ENCODE peak calls at places on chromosomes 3 and 15, in four cellular contexts. A is WTC11, M is HepG2, P is K562. U is an unnamed sample.

GRCh38 chr3:187263270-187263669 is 28.3 kb downstream of the MASP1 start:
- DNase-seq in A (no peak), P (no peak), M (no peak), U (no peak)

GRCh38 chr3:125231895-125232294 is 19.3 kb upstream of the SLC12A8 start:
- DNase-seq in M (no peak), A (no peak), P (no peak), U (no peak)

GRCh38 chr15:90106522-90107117 is 4.4 kb upstream of the IDH2 start:
- DNase-seq in A (no peak), M (no peak), P (no peak), U (peak; percentile 71)

GRCh38 chr3:78878011-78878410 is 889.8 kb downstream of the ROBO1 start:
- DNase-seq in P (no peak), A (no peak), M (no peak), U (no peak)

GRCh38 chr3:129316121-129317013 is 37.7 kb downstream of the HMCES start:
- DNase-seq in A (peak; percentile 82), M (peak; percentile 68), P (peak; percentile 74), U (peak; percentile 94)

GRCh38 chr3:63908081-63908736 is 4.0 kb downstream of the SCAANT1 start:
- DNase-seq in P (no peak), A (no peak), M (peak; percentile 10), U (peak; percentile 18)

GRCh38 chr15:90044191-90044590 is 43.1 kb downstream of the ZNF710 start:
- DNase-seq in P (no peak), M (no peak), A (no peak), U (no peak)

GRCh38 chr3:183701744-183702143 is 4.1 kb downstream of the YEATS2 start:
- DNase-seq in M (no peak), P (no peak), A (no peak), U (no peak)

GRCh38 chr3:121809249-121809648 is 25.6 kb downstream of the IQCB1 start:
- DNase-seq in A (no peak), M (no peak), P (no peak), U (no peak)

GRCh38 chr3:151835751-151836550 is 22.0 kb downstream of the AADAC start:
- DNase-seq in P (no peak), M (no peak), A (no peak), U (no peak)

GRCh38 chr15:75215107-75216004 is 13.7 kb downstream of the C15orf39 start:
- DNase-seq in M (no peak), A (no peak), P (no peak), U (no peak)

GRCh38 chr3:8709287-8709686 is 24.3 kb upstream of the CAV3 start:
- DNase-seq in P (no peak), A (no peak), M (no peak), U (no peak)

GRCh38 chr3:8713901-8714759 is 19.5 kb upstream of the CAV3 start:
- DNase-seq in P (peak; percentile 70), M (peak; percentile 13), A (peak; percentile 72), U (no peak)

GRCh38 chr3:8712045-8712870 is 21.3 kb upstream of the CAV3 start:
- DNase-seq in A (no peak), P (no peak), M (no peak), U (no peak)

GRCh38 chr3:8709801-8710524 is 23.6 kb upstream of the CAV3 start:
- DNase-seq in P (no peak), A (no peak), M (peak; percentile 10), U (no peak)

DNA sequence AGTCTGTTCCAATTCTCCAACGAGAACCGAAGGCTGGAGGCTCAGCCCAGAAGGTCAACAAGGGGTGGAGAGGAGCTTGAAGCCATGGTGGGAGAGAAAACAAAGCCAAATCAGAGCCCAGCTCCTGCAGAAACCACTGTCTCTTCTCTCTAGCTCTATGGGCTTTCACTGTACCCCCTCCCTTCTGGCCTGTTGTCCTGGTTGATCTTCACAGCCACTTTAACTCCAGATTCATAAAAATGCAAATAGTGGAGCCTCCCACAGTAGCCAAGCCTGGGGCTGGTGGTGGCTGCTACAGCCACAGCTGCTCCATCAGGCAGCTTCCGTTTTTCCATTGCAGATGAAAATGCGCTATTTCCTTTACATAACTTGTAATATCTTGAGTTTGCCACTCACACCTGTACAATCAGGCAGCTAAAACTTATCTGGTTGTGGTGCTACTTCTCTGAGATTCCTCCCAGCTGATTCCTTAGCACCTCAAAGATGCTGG is 20.7 kb upstream of the CAV3 start:
- DNase-seq in M (no peak), A (no peak), P (no peak), U (no peak)
- TF ChIP-seq FOXJ3 in M (no peak), A (no peak), P (no peak), U (no peak)

GRCh38 chr15:34434627-34435305 is 2.8 kb downstream of the GOLGA8A start:
- DNase-seq in A (no peak), M (no peak), P (no peak), U (no peak)

GRCh38 chr15:34435658-34436057 is 1.9 kb downstream of the GOLGA8A start:
- DNase-seq in M (no peak), P (no peak), A (no peak), U (no peak)

GRCh38 chr15:34436126-34436955 is 1.3 kb downstream of the GOLGA8A start:
- DNase-seq in P (peak; percentile 18), M (no peak), A (peak; percentile 13), U (peak; percentile 42)

GRCh38 chr15:34437687-34438086 is at the start of gene GOLGA8A:
- DNase-seq in A (peak; percentile 49), M (peak; percentile 26), P (peak; percentile 88), U (peak; percentile 85)

GRCh38 chr15:34436956-34437442 is 609 bp downstream of the GOLGA8A start:
- DNase-seq in P (peak; percentile 68), M (peak; percentile 3), A (peak; percentile 36), U (peak; percentile 78)
- TF ChIP-seq FOXJ3 in P (no peak), M (no peak), A (no peak), U (no peak)

GRCh38 chr15:26075770-26076169 is 212.6 kb upstream of the ATP10A start:
- DNase-seq in M (no peak), P (no peak), A (no peak), U (no peak)

GRCh38 chr15:26070095-26070532 is 207.0 kb upstream of the ATP10A start:
- DNase-seq in P (no peak), M (no peak), A (no peak), U (no peak)

GRCh38 chr15:26069204-26069603 is 206.1 kb upstream of the ATP10A start:
- DNase-seq in M (no peak), P (no peak), A (no peak), U (no peak)

GRCh38 chr15:26073430-26074333 is 210.6 kb upstream of the ATP10A start:
- DNase-seq in M (no peak), P (no peak), A (no peak), U (no peak)
- TF ChIP-seq FOXJ3 in M (no peak), P (no peak), A (no peak), U (no peak)

GRCh38 chr3:50479523-50479922 is 23.9 kb downstream of the CACNA2D2 start:
- DNase-seq in A (no peak), P (no peak), M (no peak), U (peak; percentile 51)
- TF ChIP-seq FOXJ3 in A (no peak), P (no peak), M (no peak), U (no peak)

DNA sequence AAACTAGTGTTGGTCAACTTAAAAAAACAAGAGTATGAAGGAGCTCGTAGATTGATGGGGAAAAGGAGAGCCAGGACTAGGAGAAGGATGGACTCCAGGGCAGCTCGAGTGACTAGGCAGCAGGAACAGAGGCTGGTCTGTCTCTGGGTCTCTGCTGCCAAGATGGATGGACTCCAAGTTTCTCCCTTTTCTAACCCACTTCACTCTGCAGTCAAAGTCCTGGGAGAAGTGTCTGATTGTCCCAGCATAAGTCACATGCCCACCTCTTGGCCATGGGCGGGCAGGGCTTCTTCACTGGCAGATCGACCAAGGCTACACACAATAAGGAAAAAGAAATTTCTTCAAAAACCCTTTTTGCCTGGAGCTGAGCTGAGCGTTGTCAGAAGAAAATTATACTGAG is 9.2 kb upstream of the EPB42 start:
- DNase-seq in P (no peak), M (no peak), A (no peak), U (no peak)
- TF ChIP-seq FOXJ3 in P (no peak), M (no peak), A (no peak), U (no peak)

GRCh38 chr3:182682263-182683229 is 110.8 kb upstream of the ATP11B start:
- DNase-seq in A (peak; percentile 85), M (peak; percentile 12), P (peak; percentile 53), U (peak; percentile 86)
- TF ChIP-seq FOXJ3 in A (no peak), M (no peak), P (no peak), U (no peak)

GRCh38 chr3:9876991-9877390 is 3.1 kb downstream of the CIDEC start:
- DNase-seq in P (no peak), A (no peak), M (no peak), U (no peak)

GRCh38 chr3:9870978-9871377 is 9.1 kb downstream of the CIDEC start:
- DNase-seq in A (no peak), M (peak; percentile 22), P (no peak), U (no peak)

GRCh38 chr3:9879830-9880549 is at the start of gene CIDEC:
- DNase-seq in P (no peak), A (no peak), M (no peak), U (no peak)

GRCh38 chr3:9878700-9879099 is 1.4 kb downstream of the CIDEC start:
- DNase-seq in M (peak; percentile 84), A (no peak), P (no peak), U (no peak)

GRCh38 chr3:9875448-9875847 is 4.6 kb downstream of the CIDEC start:
- DNase-seq in M (no peak), P (no peak), A (no peak), U (no peak)
- TF ChIP-seq FOXJ3 in M (no peak), P (no peak), A (no peak), U (no peak)

GRCh38 chr15:96345560-96346389 is 15.3 kb downstream of the NR2F2 start:
- DNase-seq in P (no peak), M (peak; percentile 47), A (peak; percentile 49), U (peak; percentile 87)
- TF ChIP-seq FOXJ3 in P (no peak), M (no peak), A (no peak), U (no peak)